ENCODE peak calls at places on chromosomes 4 and X, in six cellular contexts. D is mammary epithelial cell, S is right lobe of liver, N is hepatocyte, F is lower lobe of right lung, Z is fibroblast of lung. R is an unnamed sample. For H3K4me1 and H3K27me3, the result is how much of the 10 kb centered on the place peaks cover.

GRCh38 chrX:54820737-54821136 is 13.2 kb downstream of the MAGED2 start:
- DNase-seq in D (no peak), S (no peak), N (no peak), F (no peak), Z (no peak), R (no peak)

GRCh38 chr4:118849867-118850812 is 14.2 kb upstream of the SEC24D start:
- DNase-seq in D (peak), S (no peak), N (peak), F (no peak), Z (no peak), R (no peak)

GRCh38 chr4:76956961-76957738 is 7.6 kb downstream of the SEPTIN11 start:
- DNase-seq in D (no peak), S (no peak), N (peak), F (no peak), Z (no peak), R (no peak)

GRCh38 chrX:139832728-139833309 is 100.0 kb downstream of the ATP11C start:
- DNase-seq in D (no peak), S (no peak), N (no peak), F (no peak), Z (no peak), R (no peak)

GRCh38 chr4:3813151-3813905 is 47.1 kb downstream of the ADRA2C start:
- DNase-seq in D (no peak), S (no peak), N (no peak), F (peak), Z (no peak), R (peak)

GRCh38 chrX:10702031-10702430 is 81.6 kb upstream of the MID1 start:
- DNase-seq in D (no peak), S (no peak), N (no peak), F (no peak), Z (no peak), R (no peak)

GRCh38 chrX:101411984-101412383 is 4.0 kb downstream of the HNRNPH2 start:
- DNase-seq in D (no peak), S (no peak), N (no peak), F (no peak), Z (no peak), R (no peak)

GRCh38 chrX:150092549-150092948 is 154.3 kb upstream of the EOLA2 start:
- DNase-seq in D (no peak), S (no peak), N (no peak), F (no peak), Z (no peak), R (no peak)

GRCh38 chrX:103861200-103861599 is 29.1 kb upstream of the RAB9B start:
- DNase-seq in D (peak), S (no peak), N (no peak), F (no peak), Z (no peak), R (no peak)

GRCh38 chr4:12852338-12853307 is 631.5 kb downstream of the RAB28 start:
- DNase-seq in D (peak), S (no peak), N (peak), F (no peak), Z (peak), R (no peak)

GRCh38 chrX:69152398-69152797 is 12.9 kb downstream of the PJA1 start:
- DNase-seq in D (peak), S (peak), N (no peak), F (peak), Z (no peak), R (no peak)

GRCh38 chrX:78555401-78555980 is 103.6 kb downstream of the RTL3 start:
- DNase-seq in D (no peak), S (no peak), N (no peak), F (no peak), Z (no peak), R (no peak)
- TF ChIP-seq CTCF in D (peak), S (peak), N (peak), F (peak), Z (peak), R (no peak)

DNA sequence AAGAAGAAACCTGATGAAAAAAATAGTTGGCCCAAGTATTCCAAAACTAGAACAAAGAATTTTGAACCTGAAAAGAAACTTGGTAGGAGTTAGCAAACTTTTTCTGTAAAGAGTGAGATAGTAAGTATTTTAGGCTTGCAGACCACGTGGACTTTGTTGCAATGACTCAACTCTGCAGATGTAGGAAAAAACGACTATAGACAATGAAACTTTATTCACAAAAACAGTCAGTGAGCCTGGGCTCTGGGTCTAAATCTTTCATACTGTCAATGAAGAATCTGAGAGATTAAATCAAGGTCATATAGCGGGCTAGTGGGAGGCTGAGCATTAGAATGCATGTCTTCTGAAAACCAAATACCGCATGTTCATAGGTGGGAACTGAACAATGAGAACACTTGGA is 23.0 kb downstream of the SH3D19 start:
- DNase-seq in D (no peak), S (no peak), N (no peak), F (no peak), Z (peak), R (no peak)
- H3K4me1 ChIP-seq in D (under half), S (under half), N (under half), F (under half), Z (under half), R (under half)

DNA sequence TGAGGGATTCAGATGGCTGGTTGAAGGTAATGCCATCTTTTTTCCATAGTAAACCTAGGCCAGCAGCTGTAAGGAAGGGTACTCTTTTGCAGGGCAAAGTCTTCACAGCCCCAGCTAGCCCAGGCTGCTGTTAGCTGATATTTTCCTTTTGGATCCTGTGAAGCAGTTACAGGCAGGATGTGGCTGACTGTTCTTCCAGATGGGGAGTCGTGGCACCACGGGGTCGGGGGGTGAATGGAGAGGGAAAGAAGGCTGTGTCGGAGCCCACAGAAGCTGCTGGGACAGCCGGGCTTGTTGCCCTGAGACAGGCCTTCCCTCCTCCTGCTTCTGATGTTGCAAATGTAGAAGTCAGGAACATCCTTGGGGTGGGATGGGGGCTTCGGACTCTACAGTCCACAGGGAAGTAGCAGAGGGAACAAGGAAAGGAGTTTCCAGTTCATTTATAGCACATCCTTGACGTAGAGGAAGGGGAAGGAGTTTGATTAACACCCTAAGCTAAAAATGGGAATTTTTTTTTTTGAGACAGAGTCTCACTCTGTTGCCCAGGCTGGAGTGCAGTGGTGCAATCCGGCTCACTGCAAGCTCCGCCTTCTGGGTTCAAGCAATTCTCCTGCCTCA is 64.6 kb upstream of the TMEM150C start:
- DNase-seq in D (no peak), S (no peak), N (no peak), F (no peak), Z (no peak), R (no peak)
- H3K27me3 ChIP-seq in D (under half), S (under half), N (under half), F (under half), Z (under half), R (under half)

DNA sequence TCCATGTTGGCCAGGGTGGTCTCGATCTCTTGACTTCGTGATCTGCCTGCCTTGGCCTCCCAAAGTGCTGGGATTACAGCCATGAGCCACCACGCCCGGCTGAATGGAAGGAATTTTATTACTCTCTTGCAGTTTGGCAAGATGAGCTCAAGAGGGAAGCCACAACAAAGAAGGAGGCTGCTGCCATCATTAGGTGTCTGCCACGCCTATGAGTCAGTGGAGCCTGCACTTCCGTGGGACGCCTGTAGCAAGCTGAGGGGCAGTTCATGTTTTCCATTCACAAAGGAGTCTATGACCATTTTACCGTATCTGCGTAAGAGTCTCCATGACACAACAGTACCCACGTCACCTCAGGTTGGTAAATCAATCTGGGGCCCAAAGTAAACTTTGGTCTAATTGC is 51.2 kb upstream of the CHRNA9 start:
- DNase-seq in D (peak), S (no peak), N (no peak), F (no peak), Z (peak), R (no peak)
- TF ChIP-seq CTCF in D (no peak), S (no peak), N (no peak), F (no peak), Z (no peak), R (no peak)

GRCh38 chr4:89285735-89286134 is 21.9 kb downstream of the GPRIN3 start:
- DNase-seq in D (no peak), S (no peak), N (no peak), F (no peak), Z (no peak), R (no peak)

GRCh38 chr4:89290727-89291126 is 16.9 kb downstream of the GPRIN3 start:
- DNase-seq in D (no peak), S (no peak), N (no peak), F (no peak), Z (no peak), R (no peak)

GRCh38 chr4:89287945-89288344 is 19.7 kb downstream of the GPRIN3 start:
- DNase-seq in D (no peak), S (no peak), N (no peak), F (no peak), Z (no peak), R (no peak)

GRCh38 chr4:89288430-89288829 is 19.2 kb downstream of the GPRIN3 start:
- DNase-seq in D (no peak), S (no peak), N (no peak), F (no peak), Z (no peak), R (no peak)

DNA sequence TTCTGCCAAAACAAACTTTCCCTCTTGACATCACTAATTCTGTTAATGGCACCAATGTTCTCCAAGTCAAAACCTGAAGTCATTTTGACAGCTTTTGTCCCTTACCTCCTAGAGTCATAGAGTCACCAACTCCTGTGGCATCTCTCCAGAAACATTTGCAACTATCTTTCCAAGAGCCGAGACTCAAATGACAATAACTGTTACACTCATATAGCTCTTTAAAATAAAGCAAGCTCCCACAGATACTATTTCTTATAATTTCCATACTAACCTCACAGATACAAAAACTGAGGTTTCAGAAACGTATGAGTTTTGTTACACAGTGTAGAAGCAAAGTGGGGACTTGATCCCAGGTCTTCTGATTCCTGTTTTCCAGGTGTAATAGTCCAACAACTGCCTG is 18.3 kb downstream of the GPRIN3 start:
- DNase-seq in D (no peak), S (no peak), N (no peak), F (no peak), Z (no peak), R (no peak)
- H3K4me1 ChIP-seq in D (under half), S (under half), N (under half), F (under half), Z (under half), R (under half)